ENCODE peak calls at places on chromosome 20, in five cellular contexts. U is K562, D is HepG2, A is GM12878, Y is H1. S is an unnamed sample. For H3K4me1, the result is how much of the 10 kb centered on the place peaks cover.

GRCh38 chr20:4082406-4083102 is 67.2 kb upstream of the RNF24 start:
- DNase-seq in Y (no peak), A (peak), D (peak), U (peak), S (no peak)

GRCh38 chr20:37640600-37641561 is 52.9 kb upstream of the CTNNBL1 start:
- DNase-seq in A (no peak), Y (no peak), U (peak), D (no peak), S (no peak)

GRCh38 chr20:60062431-60063336 is 104.5 kb downstream of the CDH26 start:
- DNase-seq in U (no peak), Y (no peak), D (no peak), A (no peak), S (no peak)

GRCh38 chr20:41509801-41510200 is 108.4 kb downstream of the CHD6 start:
- DNase-seq in U (no peak), Y (no peak), A (no peak), D (peak), S (no peak)

GRCh38 chr20:50283922-50284810 is 93.5 kb downstream of the CEBPB start:
- DNase-seq in Y (no peak), U (no peak), D (peak), A (no peak), S (peak)

GRCh38 chr20:18738055-18738454 is 75.5 kb upstream of the SCP2D1 start:
- DNase-seq in A (no peak), D (no peak), U (peak), Y (no peak), S (no peak)

GRCh38 chr20:41175201-41175651 is 37.9 kb downstream of the PLCG1 start:
- DNase-seq in D (no peak), U (no peak), Y (no peak), A (no peak), S (no peak)

GRCh38 chr20:44776977-44777376 is 31.3 kb downstream of the KCNK15 start:
- DNase-seq in Y (no peak), D (peak), U (peak), A (no peak), S (no peak)

GRCh38 chr20:11447371-11448100 is 470.2 kb upstream of the BTBD3 start:
- DNase-seq in D (no peak), U (no peak), A (no peak), Y (no peak), S (no peak)

GRCh38 chr20:2521369-2522305 is 12.9 kb upstream of the ZNF343 start:
- DNase-seq in A (no peak), D (peak), Y (no peak), U (peak), S (peak)

GRCh38 chr20:64210661-64211369 is 44.7 kb upstream of the PCMTD2 start:
- DNase-seq in Y (no peak), D (no peak), U (no peak), A (no peak), S (no peak)

GRCh38 chr20:64214952-64215351 is 40.6 kb upstream of the PCMTD2 start:
- DNase-seq in U (no peak), D (no peak), A (no peak), Y (no peak), S (no peak)

GRCh38 chr20:64214113-64214512 is 41.4 kb upstream of the PCMTD2 start:
- DNase-seq in A (no peak), U (no peak), D (no peak), Y (no peak), S (no peak)

GRCh38 chr20:64212750-64213149 is 42.8 kb upstream of the PCMTD2 start:
- DNase-seq in A (no peak), D (no peak), U (peak), Y (no peak), S (no peak)

GRCh38 chr20:64211874-64212658 is 43.5 kb upstream of the PCMTD2 start:
- DNase-seq in U (no peak), A (no peak), D (no peak), Y (no peak), S (no peak)
- TF ChIP-seq SP1 in U (no peak), A (no peak), D (no peak), Y (no peak), S (no peak)

GRCh38 chr20:22779878-22780277 is 195.5 kb upstream of the FOXA2 start:
- DNase-seq in D (no peak), U (no peak), Y (no peak), A (no peak), S (no peak)

GRCh38 chr20:22773326-22773725 is 189.0 kb upstream of the FOXA2 start:
- DNase-seq in D (no peak), Y (no peak), U (no peak), A (no peak), S (no peak)

GRCh38 chr20:22775256-22775655 is 190.9 kb upstream of the FOXA2 start:
- DNase-seq in Y (no peak), U (no peak), D (no peak), A (no peak), S (no peak)

GRCh38 chr20:22775671-22776139 is 191.3 kb upstream of the FOXA2 start:
- DNase-seq in D (peak), Y (no peak), A (no peak), U (no peak), S (peak)

DNA sequence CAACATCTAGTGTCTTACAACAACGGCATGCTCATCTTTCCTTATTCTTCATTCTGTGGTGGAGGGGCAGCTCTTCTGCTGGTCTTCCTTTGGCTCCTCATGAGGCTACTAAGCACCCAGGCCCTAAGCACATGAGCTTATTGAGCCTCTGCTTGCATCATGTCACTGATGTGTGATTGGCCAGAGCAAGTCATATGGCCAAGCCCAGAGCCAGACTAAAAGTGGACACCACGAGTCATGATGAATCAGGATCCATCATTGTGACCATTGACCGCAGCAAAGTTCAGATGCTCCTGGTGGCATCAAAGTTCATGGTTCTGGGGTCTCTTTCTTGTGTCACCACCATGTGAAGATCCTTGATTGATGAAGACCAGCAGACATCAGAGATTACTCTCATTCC is 192.0 kb upstream of the FOXA2 start:
- DNase-seq in A (no peak), D (no peak), Y (no peak), U (no peak), S (no peak)
- H3K4me1 ChIP-seq in A (under half), D (under half), Y (under half), U (under half), S (under half)

DNA sequence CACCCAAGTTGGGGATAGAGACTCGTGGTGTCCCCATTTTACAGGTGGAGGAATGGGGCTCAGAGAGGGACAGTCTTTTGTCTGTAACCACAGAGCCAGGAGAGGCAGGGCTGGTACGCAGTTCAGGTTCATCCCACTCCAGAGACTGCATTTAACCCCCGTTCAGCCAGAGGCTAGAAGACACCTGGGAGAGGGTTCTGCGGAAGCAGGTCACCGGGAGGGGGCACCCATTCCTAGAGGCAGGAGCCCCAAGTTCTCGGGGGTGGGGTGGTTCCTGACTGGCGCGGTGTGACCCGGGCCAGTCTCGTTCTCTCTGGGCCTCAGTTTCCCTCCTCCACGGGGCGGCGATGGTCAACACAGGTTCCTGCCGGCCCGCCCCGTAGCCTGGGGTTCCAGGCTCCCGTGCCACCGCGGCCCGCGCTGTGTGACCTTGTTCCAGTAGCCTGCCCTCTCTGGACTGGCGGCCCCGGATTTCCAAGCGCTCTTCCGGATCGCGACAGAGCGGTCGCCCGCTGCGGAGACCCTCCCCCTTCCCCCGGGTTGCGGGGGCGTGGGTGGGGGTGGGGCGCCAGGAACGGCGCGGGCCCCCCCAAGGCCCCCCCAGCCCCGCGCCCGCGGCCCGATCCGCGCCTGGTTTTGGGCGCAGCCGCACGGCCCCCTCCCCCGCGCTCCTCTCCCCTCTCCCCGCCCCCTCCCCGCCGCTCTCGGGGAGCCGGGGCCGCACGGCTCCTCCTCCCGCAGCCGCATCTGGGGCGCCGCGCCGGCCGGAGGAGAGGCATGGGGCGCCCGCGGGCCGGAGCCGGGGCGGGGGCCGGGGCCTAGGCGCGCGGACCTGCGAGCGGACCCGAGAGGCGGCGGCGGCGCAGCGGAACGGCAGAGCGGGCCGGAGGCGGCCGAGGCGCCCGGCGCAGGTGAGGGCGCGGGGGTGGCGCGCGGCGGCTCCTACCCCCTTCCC is at the start of gene DLGAP4:
- DNase-seq in A (no peak), D (no peak), Y (no peak), U (no peak), S (no peak)
- TF ChIP-seq SP1 in A (no peak), D (no peak), Y (no peak), U (no peak), S (no peak)

GRCh38 chr20:10249048-10249770 is 30.6 kb downstream of the SNAP25 start:
- DNase-seq in D (no peak), A (no peak), U (no peak), Y (no peak), S (no peak)

GRCh38 chr20:10253750-10254149 is 35.1 kb downstream of the SNAP25 start:
- DNase-seq in D (no peak), U (no peak), A (no peak), Y (no peak), S (no peak)

GRCh38 chr20:10250902-10251301 is 32.3 kb downstream of the SNAP25 start:
- DNase-seq in D (peak), U (no peak), A (no peak), Y (no peak), S (no peak)

GRCh38 chr20:10247440-10247839 is 28.8 kb downstream of the SNAP25 start:
- DNase-seq in U (no peak), D (no peak), Y (no peak), A (no peak), S (no peak)

GRCh38 chr20:10249822-10250221 is 31.2 kb downstream of the SNAP25 start:
- DNase-seq in D (no peak), U (no peak), A (no peak), Y (no peak), S (no peak)
- H3K4me1 ChIP-seq in D (under half), U (under half), A (under half), Y (under half), S (under half)

GRCh38 chr20:63359937-63360849 is 956 bp downstream of the CHRNA4 start:
- DNase-seq in U (no peak), D (no peak), Y (no peak), A (no peak), S (no peak)

GRCh38 chr20:63359164-63359934 is 1.8 kb downstream of the CHRNA4 start:
- DNase-seq in Y (no peak), D (no peak), A (no peak), U (no peak), S (no peak)

GRCh38 chr20:63361507-63362425 is 617 bp upstream of the CHRNA4 start:
- DNase-seq in D (no peak), U (no peak), Y (no peak), A (no peak), S (no peak)

GRCh38 chr20:63362426-63363009 is 1.4 kb upstream of the CHRNA4 start:
- DNase-seq in Y (no peak), U (no peak), D (no peak), A (no peak), S (no peak)

DNA sequence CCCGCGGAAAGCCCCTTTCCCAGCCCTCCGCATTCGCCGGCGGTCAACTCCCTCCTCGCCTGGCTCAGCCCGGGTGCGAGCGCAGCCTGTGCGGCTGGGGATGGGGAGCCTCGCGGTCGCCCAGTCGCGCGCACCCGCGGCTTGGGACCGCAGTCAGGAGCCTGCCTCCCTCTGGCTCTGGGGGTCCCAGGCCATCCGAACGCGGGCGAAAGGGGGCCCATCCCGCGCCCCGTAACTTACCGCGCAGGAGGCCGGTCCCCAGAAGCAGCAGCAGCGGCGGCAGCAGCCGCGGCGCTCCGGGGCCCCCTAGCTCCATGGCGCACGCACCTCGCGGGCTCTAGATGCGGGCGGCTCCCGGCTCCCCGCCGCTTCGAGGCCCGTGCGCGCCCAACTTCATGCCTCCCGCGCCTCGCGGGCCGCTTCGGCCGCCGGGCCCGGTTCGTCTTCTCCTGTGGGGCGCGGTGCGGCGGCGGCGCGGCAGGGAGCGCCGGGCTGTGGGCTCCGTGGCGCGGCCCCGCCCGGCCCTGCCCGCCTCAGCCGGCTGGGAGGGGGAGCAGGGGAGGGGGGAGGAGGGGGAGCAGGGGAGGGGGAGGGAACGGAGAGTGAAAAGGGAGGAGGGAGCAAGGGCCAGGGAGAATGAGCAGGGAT is at the start of gene CHRNA4:
- DNase-seq in Y (no peak), A (no peak), D (no peak), U (no peak), S (no peak)
- TF ChIP-seq SP1 in Y (no peak), A (no peak), D (no peak), U (no peak), S (no peak)

DNA sequence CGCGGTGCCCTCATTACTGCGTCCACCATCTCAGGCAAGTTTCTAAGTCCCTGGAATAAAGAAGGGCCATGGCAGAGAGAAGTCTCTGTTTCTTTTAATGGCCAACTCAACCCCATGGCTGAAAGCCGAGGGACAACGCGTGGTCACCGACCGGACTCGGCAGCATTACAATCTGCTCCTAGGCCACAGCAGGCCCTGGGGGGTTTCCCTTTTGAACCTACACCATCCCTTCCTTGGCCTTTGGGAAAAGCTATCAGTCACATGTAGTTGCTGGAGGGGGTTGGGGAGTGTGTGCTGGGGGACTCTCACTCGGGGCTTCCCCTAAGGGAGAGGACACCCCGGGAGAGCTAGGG is 11.1 kb upstream of the FAM83C start:
- DNase-seq in Y (no peak), U (no peak), A (no peak), D (no peak), S (no peak)
- H3K4me1 ChIP-seq in Y (under half), U (under half), A (under half), D (under half), S (half or more)

DNA sequence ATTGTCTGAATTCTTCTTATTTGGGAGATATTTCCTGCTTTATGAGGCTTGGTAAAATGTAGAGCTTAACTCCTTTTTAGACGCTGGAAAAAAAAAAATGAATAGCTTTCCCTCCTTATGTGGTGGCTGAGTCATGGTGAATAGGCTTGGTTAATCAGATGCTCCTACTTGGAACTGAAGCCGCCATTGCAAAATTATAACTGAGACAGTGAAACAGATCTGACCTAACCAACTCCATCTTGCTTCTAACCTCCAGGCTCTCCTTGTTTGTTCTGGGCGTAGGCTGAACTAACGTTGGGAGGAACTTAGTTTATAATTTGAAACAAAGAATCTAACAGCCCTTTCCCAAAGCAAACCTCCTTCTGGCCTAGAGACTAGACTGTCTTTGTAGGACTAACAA is 43.2 kb upstream of the PLCB4 start:
- DNase-seq in D (no peak), A (no peak), U (peak), Y (no peak), S (no peak)
- TF ChIP-seq SP1 in D (no peak), A (no peak), U (no peak), Y (no peak), S (no peak)

GRCh38 chr20:61629361-61630239 is 377.5 kb downstream of the CDH4 start:
- DNase-seq in Y (no peak), A (no peak), U (no peak), D (no peak), S (no peak)
- H3K4me1 ChIP-seq in Y (under half), A (under half), U (under half), D (under half), S (under half)

DNA sequence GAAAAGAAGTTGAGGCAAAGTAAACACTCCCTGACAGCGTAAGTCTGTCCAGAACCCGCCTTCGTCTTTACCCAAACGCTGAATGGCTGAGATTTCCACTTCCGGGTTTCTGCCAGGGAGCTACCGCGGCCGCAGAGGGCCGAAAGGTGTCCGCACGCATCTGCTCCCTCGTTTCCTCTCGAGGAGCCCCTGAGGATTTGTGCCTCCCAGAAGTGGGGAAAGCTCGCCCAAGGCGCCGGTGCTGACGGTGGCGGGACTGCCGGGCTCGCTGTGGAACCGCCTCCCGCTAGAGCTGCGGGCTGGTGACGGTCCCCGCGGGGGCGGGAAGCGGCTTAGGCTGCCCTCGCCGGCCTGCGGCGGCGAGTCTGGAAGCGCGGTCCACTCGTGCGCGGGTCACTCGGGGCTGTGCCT is 1760.2 kb upstream of the DEFB115 start:
- DNase-seq in D (peak), A (no peak), Y (no peak), U (peak), S (no peak)
- TF ChIP-seq SP1 in D (no peak), A (no peak), Y (no peak), U (no peak), S (no peak)

S was measured in HCT116.